ENCODE peak calls at places on chromosomes 11 and 22, in four cellular contexts. R, T, U and I are unnamed samples.

GRCh38 chr11:113181094-113181493 is 133.3 kb upstream of the TTC12 start:
- DNase-seq in T (no peak), R (no peak), U (no peak), I (no peak)

GRCh38 chr11:30914143-30914762 is 328.1 kb upstream of the MPPED2 start:
- DNase-seq in R (peak), U (peak), T (no peak), I (peak)

GRCh38 chr11:76796511-76797203 is 13.5 kb downstream of the TSKU start:
- DNase-seq in T (no peak), U (no peak), R (no peak), I (no peak)

GRCh38 chr11:27723685-27724084 is 23.4 kb upstream of the BDNF start:
- DNase-seq in T (no peak), U (no peak), R (no peak), I (no peak)

GRCh38 chr22:30868663-30869385 is 99.8 kb downstream of the MORC2 start:
- DNase-seq in R (no peak), T (no peak), U (peak), I (no peak)

GRCh38 chr22:20422965-20423635 is 14.5 kb downstream of the SCARF2 start:
- DNase-seq in U (peak), T (no peak), R (no peak), I (no peak)

GRCh38 chr11:80473562-80473961 is 1032.7 kb upstream of the TENM4 start:
- DNase-seq in R (no peak), U (no peak), T (peak), I (no peak)

GRCh38 chr11:121523581-121524232 is 70.9 kb upstream of the SORL1-AS1 start:
- DNase-seq in U (no peak), R (peak), T (no peak), I (no peak)

GRCh38 chr11:7612661-7613393 is 60.5 kb downstream of the CYB5R2 start:
- DNase-seq in T (no peak), U (no peak), R (peak), I (no peak)

GRCh38 chr11:134385774-134386565 is 26.1 kb downstream of the B3GAT1 start:
- DNase-seq in R (no peak), U (peak), T (no peak), I (no peak)

GRCh38 chr22:24392218-24392931 is 35.0 kb upstream of the ADORA2A start:
- DNase-seq in R (no peak), T (no peak), U (peak), I (no peak)

GRCh38 chr11:67437082-67437821 is at the start of gene PTPRCAP:
- DNase-seq in U (no peak), R (no peak), T (no peak), I (no peak)

GRCh38 chr11:57493507-57494503 is 21.7 kb downstream of the SLC43A1 start:
- DNase-seq in R (peak), U (peak), T (no peak), I (peak)

GRCh38 chr11:1478544-1478943 is 8.0 kb downstream of the MOB2 start:
- DNase-seq in U (no peak), T (no peak), R (no peak), I (no peak)

GRCh38 chr11:381501-382072 is 12.3 kb downstream of the B4GALNT4 start:
- DNase-seq in U (no peak), R (no peak), T (no peak), I (no peak)

GRCh38 chr11:87173185-87174039 is 135.7 kb downstream of the TMEM135 start:
- DNase-seq in R (peak), U (no peak), T (no peak), I (peak)

GRCh38 chr11:58905716-58906547 is 33.4 kb upstream of the GLYATL1 start:
- DNase-seq in U (peak), R (no peak), T (no peak), I (peak)

GRCh38 chr11:33258631-33259184 is 1.5 kb downstream of the HIPK3 start:
- DNase-seq in R (peak), U (no peak), T (no peak), I (no peak)

GRCh38 chr11:44633641-44634040 is 68.2 kb downstream of the CD82 start:
- DNase-seq in R (no peak), T (no peak), U (peak), I (peak)
- TF ChIP-seq PBX3 in R (no peak), T (no peak), U (no peak), I (no peak)

DNA sequence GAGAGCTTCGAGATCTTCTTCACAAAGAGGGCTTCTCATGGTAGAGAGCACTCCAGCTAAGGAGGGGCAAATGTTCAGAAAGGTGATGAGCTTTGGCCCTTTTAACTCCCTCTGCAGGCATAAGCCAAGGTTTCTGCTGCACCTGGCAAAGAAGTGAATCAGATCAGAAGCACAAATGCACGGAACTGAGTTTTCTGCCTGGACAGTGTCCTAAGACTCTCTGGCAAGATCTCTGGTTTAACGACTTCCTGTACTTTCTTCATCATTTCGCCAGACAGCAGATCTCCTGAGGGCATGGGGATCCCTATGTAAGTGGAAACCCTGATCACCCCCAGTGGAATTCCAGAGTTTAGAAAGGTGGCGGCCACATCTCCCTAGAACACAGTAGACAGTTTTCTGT is 37.2 kb downstream of the POU2AF3 start:
- DNase-seq in U (no peak), T (no peak), R (no peak), I (no peak)
- TF ChIP-seq PBX3 in U (no peak), T (no peak), R (no peak), I (no peak)

DNA sequence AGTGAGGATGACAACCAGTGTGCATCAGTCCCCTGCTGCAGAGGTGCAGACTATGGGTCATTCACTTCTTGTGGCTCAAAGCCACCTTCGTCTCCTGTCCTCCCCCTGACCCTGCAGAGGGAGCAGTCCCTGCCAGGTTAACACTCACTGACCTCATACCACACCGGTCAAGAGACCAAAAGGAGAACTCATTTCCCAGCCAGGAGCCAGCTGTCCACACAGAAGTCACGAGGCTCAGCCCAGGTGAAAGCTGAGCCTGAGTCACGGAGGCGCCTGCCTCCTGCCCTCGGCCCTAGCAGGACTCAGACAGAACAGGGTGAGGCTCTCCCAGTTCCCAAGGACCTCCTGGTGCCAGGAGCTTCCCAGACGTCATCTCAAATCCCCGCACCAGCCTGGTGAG is 103.7 kb downstream of the MN1 start:
- DNase-seq in R (no peak), T (no peak), U (no peak), I (no peak)
- TF ChIP-seq PBX3 in R (no peak), T (no peak), U (no peak), I (no peak)

GRCh38 chr22:42174062-42174461 is 43.5 kb upstream of the CYP2D6 start:
- DNase-seq in R (no peak), U (no peak), T (no peak), I (no peak)
- TF ChIP-seq PBX3 in R (no peak), U (no peak), T (no peak), I (no peak)

DNA sequence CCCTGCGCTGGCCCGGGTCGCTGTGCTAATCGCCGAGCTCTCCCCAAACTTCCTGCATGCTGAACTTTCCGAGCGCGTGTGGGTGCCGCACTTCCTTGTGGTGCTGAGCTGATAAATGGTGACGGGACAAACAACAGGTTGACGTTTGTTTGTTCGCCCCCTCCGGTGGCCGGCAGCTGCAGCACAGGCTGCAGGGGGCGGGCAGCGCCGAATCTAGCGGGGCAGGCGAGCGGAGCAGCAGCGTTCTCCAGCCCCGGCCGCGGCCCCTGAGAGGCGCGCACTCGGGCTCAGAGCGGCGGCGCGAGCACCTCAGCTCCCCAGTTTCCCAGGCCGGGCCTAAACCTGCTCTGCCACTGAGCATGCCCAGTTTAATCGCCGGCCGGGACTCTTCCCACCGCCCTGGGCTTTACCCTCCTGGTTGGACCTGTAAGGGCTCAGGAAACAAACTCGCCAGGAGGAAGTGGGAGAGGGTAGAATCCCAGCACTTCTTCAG is at the start of gene PDGFD:
- DNase-seq in U (peak), R (peak), T (no peak), I (peak)
- TF ChIP-seq PBX3 in U (peak), R (no peak), T (no peak), I (no peak)

GRCh38 chr11:69008774-69009440 is 4.1 kb downstream of the MRGPRF start:
- DNase-seq in T (no peak), U (peak), R (peak), I (peak)
- TF ChIP-seq PBX3 in T (no peak), U (no peak), R (no peak), I (no peak)

GRCh38 chr11:18769802-18770456 is 21.7 kb downstream of the PTPN5 start:
- DNase-seq in R (no peak), U (no peak), T (peak), I (no peak)

GRCh38 chr11:18770479-18771125 is 21.0 kb downstream of the PTPN5 start:
- DNase-seq in R (no peak), T (no peak), U (no peak), I (no peak)

GRCh38 chr11:18765554-18765953 is 26.0 kb downstream of the PTPN5 start:
- DNase-seq in R (no peak), T (no peak), U (no peak), I (no peak)

GRCh38 chr11:18766015-18766414 is 25.6 kb downstream of the PTPN5 start:
- DNase-seq in U (no peak), R (no peak), T (no peak), I (no peak)

DNA sequence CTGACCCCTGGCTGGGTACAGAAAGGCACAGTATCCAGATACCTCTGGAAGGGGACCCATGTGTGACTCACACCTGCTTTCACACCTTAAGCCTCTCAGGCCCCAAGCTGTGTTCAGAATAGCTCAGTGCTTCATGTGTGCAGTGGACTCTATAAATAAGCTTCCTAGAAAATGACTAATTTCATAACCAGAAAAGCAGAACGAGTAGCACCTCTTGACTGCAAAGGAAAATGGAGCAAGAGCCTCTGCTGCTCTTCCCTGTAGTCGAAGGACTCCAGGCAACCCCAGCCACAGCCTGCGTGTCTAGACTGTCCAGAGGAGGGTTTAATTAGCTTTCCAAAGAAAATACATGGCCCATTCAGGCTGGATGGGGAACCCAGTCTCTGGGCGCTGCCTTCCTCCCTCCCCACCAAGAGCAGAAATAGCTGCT is 23.1 kb downstream of the PTPN5 start:
- DNase-seq in T (peak), U (no peak), R (no peak), I (no peak)
- TF ChIP-seq PBX3 in T (no peak), U (no peak), R (no peak), I (no peak)

GRCh38 chr22:10961043-10961860 is 4566.7 kb upstream of the OR11H1 start:
- DNase-seq in R (no peak), T (no peak), U (peak), I (no peak)
- TF ChIP-seq PBX3 in R (no peak), T (no peak), U (no peak), I (no peak)